ENCODE peak calls at places on chromosomes 3 and 15, in five cellular contexts. R is T-helper 17 cell, Q is fibroblast of the aortic adventitia, T is caudate nucleus, N is NCI-H510A. A is an unnamed sample.

GRCh38 chr15:62343397-62343796 is 178.3 kb upstream of the C2CD4B start:
- DNase-seq in N (no peak), Q (no peak), R (no peak), T (no peak), A (no peak)

GRCh38 chr15:49876401-49877038 is 242.5 kb downstream of the ATP8B4 start:
- DNase-seq in R (no peak), N (no peak), Q (peak), T (no peak), A (no peak)

GRCh38 chr15:60079210-60079609 is 75.1 kb downstream of the FOXB1 start:
- DNase-seq in T (no peak), Q (no peak), R (no peak), N (no peak), A (no peak)

GRCh38 chr15:45221967-45222366 is 30.1 kb upstream of the SLC28A2 start:
- DNase-seq in R (no peak), Q (no peak), T (no peak), N (no peak), A (no peak)

GRCh38 chr15:69074011-69074842 is 59.7 kb downstream of the NOX5 start:
- DNase-seq in R (no peak), N (peak), T (no peak), Q (peak), A (no peak)

GRCh38 chr15:40369474-40369869 is 11.5 kb downstream of the DISP2 start:
- DNase-seq in R (no peak), N (no peak), T (no peak), Q (no peak), A (no peak)

GRCh38 chr15:99706557-99707303 is 26.5 kb downstream of the LYSMD4 start:
- DNase-seq in R (no peak), N (no peak), T (no peak), Q (no peak), A (no peak)

GRCh38 chr3:114383875-114384557 is 90.2 kb downstream of the TIGIT start:
- DNase-seq in R (peak), N (no peak), Q (peak), T (peak), A (peak)

GRCh38 chr3:12489832-12490231 is 5.6 kb downstream of the TSEN2 start:
- DNase-seq in R (no peak), Q (peak), T (no peak), N (no peak), A (no peak)

GRCh38 chr15:58839485-58839884 is 68.4 kb downstream of the MINDY2 start:
- DNase-seq in T (no peak), N (no peak), R (no peak), Q (peak), A (no peak)

GRCh38 chr3:64909757-64910475 is 222.1 kb upstream of the ADAMTS9 start:
- DNase-seq in Q (no peak), N (no peak), T (no peak), R (no peak), A (no peak)

GRCh38 chr15:101047301-101047781 is 128.2 kb downstream of the LRRK1 start:
- DNase-seq in Q (no peak), R (no peak), N (no peak), T (no peak), A (no peak)

GRCh38 chr3:89067736-89068135 is 39.7 kb upstream of the EPHA3 start:
- DNase-seq in R (no peak), T (no peak), Q (no peak), N (no peak), A (no peak)

GRCh38 chr3:117399311-117400068 is 689.9 kb downstream of the TUSC7 start:
- DNase-seq in Q (peak), N (no peak), T (peak), R (no peak), A (no peak)

GRCh38 chr3:110165344-110165743 is 828.0 kb upstream of the DPPA4 start:
- DNase-seq in R (no peak), Q (no peak), T (no peak), N (peak), A (no peak)

GRCh38 chr3:132225664-132226063 is 91.5 kb upstream of the ACP3 start:
- DNase-seq in T (no peak), Q (no peak), R (no peak), N (no peak), A (no peak)

GRCh38 chr15:77017091-77017660 is 22.2 kb downstream of the PSTPIP1 start:
- DNase-seq in N (no peak), Q (no peak), R (no peak), T (no peak), A (no peak)

GRCh38 chr15:93088981-93089854 is at the start of gene RGMA:
- DNase-seq in T (peak), Q (no peak), N (no peak), R (no peak), A (no peak)

GRCh38 chr15:74184582-74185091 is 11.1 kb downstream of the ISLR start:
- DNase-seq in R (no peak), N (no peak), Q (no peak), T (no peak), A (no peak)

GRCh38 chr3:185737020-185737419 is 87.8 kb downstream of the IGF2BP2 start:
- DNase-seq in T (no peak), Q (peak), R (no peak), N (no peak), A (no peak)

GRCh38 chr3:155744091-155744625 is 713 bp downstream of the PLCH1 start:
- DNase-seq in T (peak), Q (peak), N (peak), R (no peak), A (peak)

GRCh38 chr3:12752111-12752510 is 6.9 kb downstream of the TMEM40 start:
- DNase-seq in R (no peak), Q (no peak), T (no peak), N (no peak), A (no peak)

GRCh38 chr3:138072816-138073215 is 42.6 kb downstream of the DZIP1L start:
- DNase-seq in R (no peak), T (no peak), N (no peak), Q (no peak), A (no peak)

GRCh38 chr3:85726241-85726640 is 767.5 kb downstream of the CADM2 start:
- DNase-seq in T (no peak), Q (no peak), R (no peak), N (no peak), A (no peak)

GRCh38 chr3:183117046-183117445 is 17.8 kb upstream of the MCCC1 start:
- DNase-seq in N (no peak), Q (no peak), T (no peak), R (no peak), A (no peak)

GRCh38 chr3:176855901-176856486 is 341.3 kb downstream of the TBL1XR1 start:
- DNase-seq in N (no peak), R (no peak), T (no peak), Q (no peak), A (no peak)

GRCh38 chr3:195467641-195468390 is 25.0 kb upstream of the ACAP2 start:
- DNase-seq in N (no peak), T (no peak), R (no peak), Q (no peak), A (no peak)

GRCh38 chr3:30826381-30827061 is 67.9 kb downstream of the GADL1 start:
- DNase-seq in N (no peak), R (no peak), T (no peak), Q (peak), A (no peak)

GRCh38 chr3:109028753-109029152 is 75.1 kb upstream of the GUCA1C start:
- DNase-seq in R (no peak), N (no peak), T (no peak), Q (no peak), A (no peak)